ENCODE peak calls at places on chromosomes 7 and 10, in eight cellular contexts. D is right lobe of liver, X is transverse colon, W is GM23248, F is thoracic aorta, S is small intestine, I is stomach, R is A549. M is an unnamed sample.
A peak's percentile ranks its signal among the peaks of the same experiment; 100 is the strongest.

GRCh38 chr7:137904826-137905225 is 58.1 kb upstream of the DGKI start:
- DNase-seq in D (no peak), X (no peak), W (no peak), F (no peak), S (no peak), I (no peak), R (no peak), M (no peak)

GRCh38 chr10:47261121-47261520 is 38.9 kb upstream of the GDF10 start:
- DNase-seq in D (no peak), X (peak; percentile 9), W (no peak), F (no peak), S (peak; percentile 19), I (no peak), R (no peak), M (peak; percentile 20)

GRCh38 chr10:58734116-58734515 is 221.4 kb downstream of the BICC1 start:
- DNase-seq in D (no peak), X (no peak), W (peak; percentile 46), F (no peak), S (no peak), I (no peak), R (no peak), M (no peak)

GRCh38 chr7:81244213-81244612 is 325.4 kb upstream of the SEMA3C start:
- DNase-seq in D (no peak), X (no peak), W (no peak), F (no peak), S (peak; percentile 3), I (no peak), R (peak; percentile 61), M (no peak)

GRCh38 chr10:90872648-90873020 is 860 bp downstream of the RPP30 start:
- DNase-seq in D (no peak), X (no peak), W (peak; percentile 41), F (no peak), S (no peak), I (no peak), R (no peak), M (no peak)

GRCh38 chr10:97850446-97850845 is 803 bp downstream of the GOLGA7B start:
- DNase-seq in D (no peak), X (no peak), W (no peak), F (no peak), S (no peak), I (no peak), R (no peak), M (no peak)

GRCh38 chr10:132407846-132408278 is 10.9 kb downstream of the PWWP2B start:
- DNase-seq in D (no peak), X (peak; percentile 91), W (peak; percentile 23), F (no peak), S (peak; percentile 84), I (peak; percentile 95), R (no peak), M (peak; percentile 94)

GRCh38 chr7:157526604-157527003 is 189.8 kb downstream of the DNAJB6 start:
- DNase-seq in D (peak; percentile 47), X (no peak), W (no peak), F (no peak), S (no peak), I (peak; percentile 21), R (no peak), M (peak; percentile 49)

GRCh38 chr7:1336509-1336908 is 103.8 kb downstream of the UNCX start:
- DNase-seq in D (no peak), X (no peak), W (no peak), F (no peak), S (no peak), I (no peak), R (no peak), M (no peak)

GRCh38 chr10:28060031-28060607 is 61.2 kb upstream of the ODAD2 start:
- DNase-seq in D (no peak), X (no peak), W (peak; percentile 40), F (no peak), S (no peak), I (no peak), R (no peak), M (no peak)

GRCh38 chr10:129851941-129852650 is 112.0 kb downstream of the EBF3 start:
- DNase-seq in D (no peak), X (no peak), W (no peak), F (no peak), S (no peak), I (no peak), R (no peak), M (no peak)

GRCh38 chr10:60236869-60237524 is 152.7 kb downstream of the ANK3 start:
- DNase-seq in D (peak; percentile 52), X (peak; percentile 60), W (peak; percentile 71), F (no peak), S (no peak), I (peak; percentile 44), R (no peak), M (no peak)

GRCh38 chr10:60234531-60234930 is 155.1 kb downstream of the ANK3 start:
- DNase-seq in D (no peak), X (no peak), W (no peak), F (no peak), S (no peak), I (no peak), R (no peak), M (no peak)

GRCh38 chr10:60238408-60239100 is 151.1 kb downstream of the ANK3 start:
- DNase-seq in D (no peak), X (no peak), W (peak; percentile 49), F (no peak), S (peak; percentile 5), I (peak; percentile 44), R (peak; percentile 35), M (peak; percentile 71)

GRCh38 chr10:60237977-60238376 is 151.7 kb downstream of the ANK3 start:
- DNase-seq in D (no peak), X (no peak), W (peak; percentile 40), F (no peak), S (no peak), I (no peak), R (no peak), M (no peak)

DNA sequence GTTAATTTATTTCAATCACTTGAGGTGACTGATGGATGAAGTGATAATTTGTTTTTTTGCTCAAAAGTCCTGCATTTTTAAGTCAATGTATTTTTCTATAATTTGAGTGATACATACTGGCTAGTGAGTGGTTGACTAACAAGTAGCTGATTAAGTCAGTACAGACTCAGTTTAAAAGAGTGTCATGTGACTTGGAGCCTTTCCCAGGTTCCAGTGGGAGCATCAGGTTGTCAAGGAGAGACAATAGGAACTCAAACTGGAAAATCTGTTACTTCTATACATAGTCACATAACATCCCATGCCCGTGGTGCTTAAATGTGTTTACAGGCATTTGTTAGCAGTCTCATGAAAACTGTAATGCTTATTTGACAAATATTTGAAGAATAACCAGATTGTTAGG is 154.7 kb downstream of the ANK3 start:
- DNase-seq in D (no peak), X (no peak), W (peak; percentile 51), F (no peak), S (no peak), I (no peak), R (no peak), M (no peak)
- H3K27ac ChIP-seq in D (no peak overlapping the region), X (no peak overlapping the region), W (no peak overlapping the region), F (no peak overlapping the region), S (no peak overlapping the region), I (no peak overlapping the region), R (no peak overlapping the region), M (no peak overlapping the region)

DNA sequence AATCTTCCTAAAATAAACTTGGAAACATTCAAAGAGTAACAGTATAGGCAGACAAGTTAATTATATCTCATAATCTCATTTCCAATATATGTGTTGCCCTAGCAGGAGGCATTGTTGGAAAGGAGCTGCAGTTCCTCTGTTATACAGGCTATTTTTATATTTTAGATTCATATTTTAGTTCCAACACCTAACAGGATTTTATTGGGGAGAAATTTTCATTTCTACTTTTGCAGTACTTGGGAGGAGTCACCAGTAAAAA is 19.3 kb downstream of the VOPP1 start:
- DNase-seq in D (no peak), X (no peak), W (no peak), F (no peak), S (no peak), I (no peak), R (no peak), M (no peak)
- H3K27ac ChIP-seq in D (no peak overlapping the region), X (peak overlapping the region; percentile 81), W (peak overlapping the region; percentile 61), F (peak overlapping the region; percentile 77), S (no peak overlapping the region), I (peak overlapping the region; percentile 67), R (no peak overlapping the region), M (peak overlapping the region; percentile 52)

DNA sequence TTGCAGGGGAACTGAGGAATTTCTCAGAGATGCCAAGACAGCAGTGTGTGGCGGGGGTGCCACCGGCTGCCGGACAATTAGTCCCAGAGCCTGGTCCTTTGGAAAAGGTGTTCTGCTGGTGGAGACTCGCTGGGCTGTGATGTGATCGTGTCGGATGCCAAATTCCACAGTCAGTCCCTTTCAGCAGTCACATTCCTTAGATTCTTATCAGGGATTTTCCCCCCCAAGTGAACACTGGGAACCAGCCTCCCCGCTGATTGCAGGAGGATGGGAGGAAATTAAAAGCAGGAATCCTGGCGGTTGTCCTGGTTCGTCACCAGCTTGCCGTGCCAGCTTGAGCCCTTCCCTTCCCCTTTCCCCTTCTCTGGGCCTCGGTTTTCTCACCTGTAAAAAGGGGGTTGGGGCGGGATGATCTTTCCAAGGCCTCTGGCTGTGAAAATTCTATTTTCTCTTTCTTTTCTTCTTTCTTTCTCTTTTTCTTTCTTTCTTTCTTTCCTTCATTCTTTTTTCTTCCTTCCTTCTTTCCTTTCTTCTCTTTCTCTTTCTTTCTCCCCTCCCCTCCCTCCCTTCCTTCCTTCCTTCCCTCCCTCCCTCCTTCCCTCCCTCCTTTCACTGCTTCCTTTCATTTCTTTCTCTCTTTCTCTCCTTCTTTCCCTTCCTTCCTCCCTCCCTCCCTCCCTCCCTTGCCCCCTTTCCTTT is 39.6 kb downstream of the COL26A1 start:
- DNase-seq in D (no peak), X (no peak), W (peak; percentile 83), F (no peak), S (no peak), I (no peak), R (peak; percentile 71), M (peak; percentile 94)
- H3K27ac ChIP-seq in D (no peak overlapping the region), X (no peak overlapping the region), W (no peak overlapping the region), F (no peak overlapping the region), S (no peak overlapping the region), I (no peak overlapping the region), R (peak overlapping the region; percentile 48), M (peak overlapping the region; percentile 82)

GRCh38 chr10:26467639-26468038 is 29.5 kb downstream of the APBB1IP start:
- DNase-seq in D (no peak), X (no peak), W (no peak), F (no peak), S (no peak), I (no peak), R (no peak), M (no peak)

GRCh38 chr10:26460736-26461135 is 22.6 kb downstream of the APBB1IP start:
- DNase-seq in D (no peak), X (no peak), W (no peak), F (no peak), S (no peak), I (no peak), R (no peak), M (no peak)

GRCh38 chr10:26464632-26465280 is 26.6 kb downstream of the APBB1IP start:
- DNase-seq in D (no peak), X (no peak), W (no peak), F (no peak), S (no peak), I (no peak), R (no peak), M (no peak)

GRCh38 chr10:26468291-26468690 is 30.1 kb downstream of the APBB1IP start:
- DNase-seq in D (no peak), X (no peak), W (peak; percentile 52), F (no peak), S (no peak), I (no peak), R (peak; percentile 35), M (no peak)

DNA sequence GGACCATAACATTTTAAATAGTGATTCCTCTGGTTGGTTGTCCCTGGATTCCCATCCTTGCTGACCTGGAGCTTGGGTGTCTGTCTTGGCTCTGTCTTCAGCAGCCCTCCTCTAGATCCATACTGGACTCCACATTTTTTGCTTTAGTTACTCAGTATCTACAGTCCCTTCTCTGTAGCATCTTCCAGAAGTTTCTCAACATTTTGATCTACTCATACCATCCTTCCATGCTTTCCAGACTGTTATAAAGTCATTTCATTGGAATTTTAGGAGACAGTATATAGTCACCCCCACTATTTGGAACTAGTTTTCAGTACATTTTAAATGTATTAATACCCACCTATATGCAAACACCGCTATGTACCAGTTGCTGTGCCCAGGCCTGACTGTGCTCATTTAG is 25.8 kb downstream of the APBB1IP start:
- DNase-seq in D (no peak), X (no peak), W (peak; percentile 63), F (no peak), S (no peak), I (no peak), R (no peak), M (no peak)
- H3K27ac ChIP-seq in D (no peak overlapping the region), X (no peak overlapping the region), W (peak overlapping the region; percentile 38), F (no peak overlapping the region), S (no peak overlapping the region), I (no peak overlapping the region), R (no peak overlapping the region), M (no peak overlapping the region)